ENCODE peak calls at places on chromosomes 5 and 9, in ten cellular contexts. One of them, this sample, is unnamed.

GRCh38 chr9:79883073-79883645 is 311.4 kb downstream of the TLE4 start:
- DNase-seq in mammary epithelial cell: no peak
- DNase-seq in NCI-H82: no peak
- DNase-seq in head of caudate nucleus: no peak
- DNase-seq in fibroblast of pulmonary artery: no peak
- DNase-seq in stimulated activated CD8-positive, alpha-beta memory T cell treated with anti-CD3 and anti-CD28 coated beads, Interleukin-2, amount 100 ng/mL, for 48 hours: peak
- DNase-seq in activated T-helper 1 cell treated with Interleukin-2 at 50 U/mL for 16 hours: peak
- DNase-seq in GDM1: no peak
- DNase-seq in HCEC 1CT: no peak
- DNase-seq in activated CD8-positive, alpha-beta memory T cell treated with anti-CD3 and anti-CD28 coated beads, Interleukin-2, amount 10 ng/mL, durations not matched to agents 7 days and 5 days: peak
- DNase-seq in this sample: no peak

GRCh38 chr5:140246378-140247122 is 56.4 kb downstream of the PFDN1 start:
- DNase-seq in mammary epithelial cell: peak
- DNase-seq in NCI-H82: no peak
- DNase-seq in head of caudate nucleus: peak
- DNase-seq in fibroblast of pulmonary artery: peak
- DNase-seq in stimulated activated CD8-positive, alpha-beta memory T cell treated with anti-CD3 and anti-CD28 coated beads, Interleukin-2, amount 100 ng/mL, for 48 hours: no peak
- DNase-seq in activated T-helper 1 cell treated with Interleukin-2 at 50 U/mL for 16 hours: no peak
- DNase-seq in GDM1: no peak
- DNase-seq in HCEC 1CT: peak
- DNase-seq in activated CD8-positive, alpha-beta memory T cell treated with anti-CD3 and anti-CD28 coated beads, Interleukin-2, amount 10 ng/mL, durations not matched to agents 7 days and 5 days: no peak
- DNase-seq in this sample: no peak

GRCh38 chr9:121757286-121757595 is 105.8 kb downstream of the DAB2IP start:
- DNase-seq in mammary epithelial cell: no peak
- DNase-seq in NCI-H82: no peak
- DNase-seq in head of caudate nucleus: no peak
- DNase-seq in fibroblast of pulmonary artery: no peak
- DNase-seq in stimulated activated CD8-positive, alpha-beta memory T cell treated with anti-CD3 and anti-CD28 coated beads, Interleukin-2, amount 100 ng/mL, for 48 hours: no peak
- DNase-seq in activated T-helper 1 cell treated with Interleukin-2 at 50 U/mL for 16 hours: no peak
- DNase-seq in GDM1: no peak
- DNase-seq in HCEC 1CT: no peak
- DNase-seq in activated CD8-positive, alpha-beta memory T cell treated with anti-CD3 and anti-CD28 coated beads, Interleukin-2, amount 10 ng/mL, durations not matched to agents 7 days and 5 days: no peak
- DNase-seq in this sample: no peak

GRCh38 chr5:147276497-147276896 is 41.7 kb downstream of the STK32A start:
- DNase-seq in mammary epithelial cell: no peak
- DNase-seq in NCI-H82: no peak
- DNase-seq in head of caudate nucleus: no peak
- DNase-seq in fibroblast of pulmonary artery: no peak
- DNase-seq in stimulated activated CD8-positive, alpha-beta memory T cell treated with anti-CD3 and anti-CD28 coated beads, Interleukin-2, amount 100 ng/mL, for 48 hours: no peak
- DNase-seq in activated T-helper 1 cell treated with Interleukin-2 at 50 U/mL for 16 hours: no peak
- DNase-seq in GDM1: no peak
- DNase-seq in HCEC 1CT: no peak
- DNase-seq in activated CD8-positive, alpha-beta memory T cell treated with anti-CD3 and anti-CD28 coated beads, Interleukin-2, amount 10 ng/mL, durations not matched to agents 7 days and 5 days: no peak
- DNase-seq in this sample: no peak

GRCh38 chr9:93507780-93508179 is 54.4 kb upstream of the FAM120AOS start:
- DNase-seq in mammary epithelial cell: no peak
- DNase-seq in NCI-H82: no peak
- DNase-seq in head of caudate nucleus: no peak
- DNase-seq in fibroblast of pulmonary artery: no peak
- DNase-seq in stimulated activated CD8-positive, alpha-beta memory T cell treated with anti-CD3 and anti-CD28 coated beads, Interleukin-2, amount 100 ng/mL, for 48 hours: no peak
- DNase-seq in activated T-helper 1 cell treated with Interleukin-2 at 50 U/mL for 16 hours: no peak
- DNase-seq in GDM1: no peak
- DNase-seq in HCEC 1CT: no peak
- DNase-seq in activated CD8-positive, alpha-beta memory T cell treated with anti-CD3 and anti-CD28 coated beads, Interleukin-2, amount 10 ng/mL, durations not matched to agents 7 days and 5 days: no peak
- DNase-seq in this sample: no peak

GRCh38 chr5:141634162-141634561 is 2.5 kb downstream of the HDAC3 start:
- DNase-seq in mammary epithelial cell: no peak
- DNase-seq in NCI-H82: no peak
- DNase-seq in head of caudate nucleus: no peak
- DNase-seq in fibroblast of pulmonary artery: no peak
- DNase-seq in stimulated activated CD8-positive, alpha-beta memory T cell treated with anti-CD3 and anti-CD28 coated beads, Interleukin-2, amount 100 ng/mL, for 48 hours: no peak
- DNase-seq in activated T-helper 1 cell treated with Interleukin-2 at 50 U/mL for 16 hours: no peak
- DNase-seq in GDM1: no peak
- DNase-seq in HCEC 1CT: no peak
- DNase-seq in activated CD8-positive, alpha-beta memory T cell treated with anti-CD3 and anti-CD28 coated beads, Interleukin-2, amount 10 ng/mL, durations not matched to agents 7 days and 5 days: no peak
- DNase-seq in this sample: peak

GRCh38 chr5:116442095-116442534 is 132.5 kb downstream of the SEMA6A start:
- DNase-seq in mammary epithelial cell: peak
- DNase-seq in NCI-H82: peak
- DNase-seq in head of caudate nucleus: peak
- DNase-seq in fibroblast of pulmonary artery: peak
- DNase-seq in stimulated activated CD8-positive, alpha-beta memory T cell treated with anti-CD3 and anti-CD28 coated beads, Interleukin-2, amount 100 ng/mL, for 48 hours: no peak
- DNase-seq in activated T-helper 1 cell treated with Interleukin-2 at 50 U/mL for 16 hours: no peak
- DNase-seq in GDM1: no peak
- DNase-seq in HCEC 1CT: peak
- DNase-seq in activated CD8-positive, alpha-beta memory T cell treated with anti-CD3 and anti-CD28 coated beads, Interleukin-2, amount 10 ng/mL, durations not matched to agents 7 days and 5 days: no peak
- DNase-seq in this sample: no peak

GRCh38 chr9:136996361-136997281 is at the start of gene CLIC3:
- DNase-seq in mammary epithelial cell: peak
- DNase-seq in NCI-H82: peak
- DNase-seq in head of caudate nucleus: no peak
- DNase-seq in fibroblast of pulmonary artery: no peak
- DNase-seq in stimulated activated CD8-positive, alpha-beta memory T cell treated with anti-CD3 and anti-CD28 coated beads, Interleukin-2, amount 100 ng/mL, for 48 hours: peak
- DNase-seq in activated T-helper 1 cell treated with Interleukin-2 at 50 U/mL for 16 hours: peak
- DNase-seq in GDM1: no peak
- DNase-seq in HCEC 1CT: no peak
- DNase-seq in activated CD8-positive, alpha-beta memory T cell treated with anti-CD3 and anti-CD28 coated beads, Interleukin-2, amount 10 ng/mL, durations not matched to agents 7 days and 5 days: peak
- DNase-seq in this sample: no peak

GRCh38 chr9:114348261-114348905 is 18.7 kb downstream of the ORM2 start:
- DNase-seq in mammary epithelial cell: no peak
- DNase-seq in NCI-H82: no peak
- DNase-seq in head of caudate nucleus: no peak
- DNase-seq in fibroblast of pulmonary artery: no peak
- DNase-seq in stimulated activated CD8-positive, alpha-beta memory T cell treated with anti-CD3 and anti-CD28 coated beads, Interleukin-2, amount 100 ng/mL, for 48 hours: no peak
- DNase-seq in activated T-helper 1 cell treated with Interleukin-2 at 50 U/mL for 16 hours: no peak
- DNase-seq in GDM1: no peak
- DNase-seq in HCEC 1CT: no peak
- DNase-seq in activated CD8-positive, alpha-beta memory T cell treated with anti-CD3 and anti-CD28 coated beads, Interleukin-2, amount 10 ng/mL, durations not matched to agents 7 days and 5 days: no peak
- DNase-seq in this sample: no peak

GRCh38 chr5:76332620-76333170 is 70.4 kb upstream of the IQGAP2 start:
- DNase-seq in mammary epithelial cell: no peak
- DNase-seq in NCI-H82: no peak
- DNase-seq in head of caudate nucleus: no peak
- DNase-seq in fibroblast of pulmonary artery: no peak
- DNase-seq in stimulated activated CD8-positive, alpha-beta memory T cell treated with anti-CD3 and anti-CD28 coated beads, Interleukin-2, amount 100 ng/mL, for 48 hours: no peak
- DNase-seq in activated T-helper 1 cell treated with Interleukin-2 at 50 U/mL for 16 hours: no peak
- DNase-seq in GDM1: no peak
- DNase-seq in HCEC 1CT: no peak
- DNase-seq in activated CD8-positive, alpha-beta memory T cell treated with anti-CD3 and anti-CD28 coated beads, Interleukin-2, amount 10 ng/mL, durations not matched to agents 7 days and 5 days: no peak
- DNase-seq in this sample: no peak

This sample was measured in coronary artery.